ENCODE peak calls at places on chromosome 19, in five cellular contexts. F, S, X, U and N are unnamed samples.

GRCh38 chr19:41144403-41144802 is 30.2 kb downstream of the CYP2F1 start:
- DNase-seq in S (peak), U (peak), F (peak), X (peak), N (peak)

GRCh38 chr19:54035215-54036178 is 28.2 kb downstream of the VSTM1 start:
- DNase-seq in S (no peak), F (peak), X (no peak), U (no peak), N (no peak)

GRCh38 chr19:9043524-9043923 is 33.3 kb upstream of the MUC16 start:
- DNase-seq in U (no peak), X (no peak), F (no peak), S (no peak), N (no peak)

GRCh38 chr19:3123088-3123721 is 12.6 kb upstream of the GNA15 start:
- DNase-seq in S (no peak), X (no peak), F (no peak), U (no peak), N (no peak)

GRCh38 chr19:35666251-35666913 is at the start of gene UPK1A:
- DNase-seq in F (no peak), S (no peak), X (no peak), U (no peak), N (no peak)

GRCh38 chr19:12946092-12946845 is 607 bp downstream of the RAD23A start:
- DNase-seq in X (no peak), F (peak), S (peak), U (peak), N (no peak)

GRCh38 chr19:50300814-50301606 is 28.2 kb downstream of the KCNC3 start:
- DNase-seq in X (no peak), F (peak), S (no peak), U (no peak), N (no peak)

GRCh38 chr19:29596080-29596479 is 10.0 kb upstream of the POP4 start:
- DNase-seq in U (no peak), S (no peak), X (no peak), F (no peak), N (no peak)

GRCh38 chr19:38433268-38433733 is at the start of gene RYR1:
- DNase-seq in X (peak), F (peak), S (no peak), U (no peak), N (no peak)

GRCh38 chr19:49678970-49679831 is 2.1 kb downstream of the PRMT1 start:
- DNase-seq in U (no peak), F (no peak), S (no peak), X (no peak), N (no peak)

GRCh38 chr19:6588508-6589345 is 2.2 kb downstream of the CD70 start:
- DNase-seq in F (no peak), X (no peak), S (no peak), U (no peak), N (no peak)

GRCh38 chr19:57302020-57302465 is 18.2 kb upstream of the ZNF543 start:
- DNase-seq in X (no peak), F (peak), S (no peak), U (no peak), N (no peak)

GRCh38 chr19:18878858-18879578 is 16.9 kb downstream of the CERS1 start:
- DNase-seq in S (no peak), X (no peak), U (no peak), F (no peak), N (no peak)

GRCh38 chr19:35710784-35711723 is 6.7 kb downstream of the ZBTB32 start:
- DNase-seq in F (no peak), X (no peak), U (no peak), S (peak), N (no peak)

GRCh38 chr19:54889566-54889965 is 15.5 kb downstream of the FCAR start:
- DNase-seq in X (no peak), U (no peak), F (no peak), S (no peak), N (no peak)

GRCh38 chr19:34989248-34989797 is 10.8 kb upstream of the GRAMD1A start:
- DNase-seq in F (no peak), X (no peak), S (no peak), U (no peak), N (no peak)

GRCh38 chr19:18230941-18231734 is 4.9 kb upstream of the PDE4C start:
- DNase-seq in F (no peak), S (no peak), X (no peak), U (no peak), N (no peak)

GRCh38 chr19:38118176-38118575 is 105.8 kb downstream of the DPF1 start:
- DNase-seq in S (no peak), F (no peak), U (no peak), X (no peak), N (no peak)